ENCODE peak calls at places on chromosomes 7 and 10, in five cellular contexts. F is mammary epithelial cell, B is neuronal stem cell, L is sigmoid colon, K is midbrain. A is an unnamed sample.

GRCh38 chr10:5419466-5420094 is 7.2 kb downstream of the NET1 start:
- DNase-seq in F (peak), B (no peak), L (no peak), K (no peak), A (no peak)

GRCh38 chr7:36910401-36910800 is 186.1 kb upstream of the AOAH start:
- DNase-seq in F (no peak), B (no peak), L (no peak), K (no peak), A (no peak)

GRCh38 chr10:105062881-105063280 is 421.8 kb downstream of the SORCS3 start:
- DNase-seq in F (no peak), B (no peak), L (no peak), K (no peak), A (no peak)

GRCh38 chr7:460374-461117 is 59.1 kb downstream of the PDGFA start:
- DNase-seq in F (no peak), B (no peak), L (no peak), K (no peak), A (peak)

GRCh38 chr7:135499818-135500217 is 10.1 kb downstream of the CNOT4 start:
- DNase-seq in F (no peak), B (no peak), L (no peak), K (no peak), A (no peak)

GRCh38 chr10:21488246-21488953 is 37.1 kb downstream of the SKIDA1 start:
- DNase-seq in F (no peak), B (no peak), L (no peak), K (no peak), A (peak)

GRCh38 chr10:29970576-29970975 is 88.8 kb downstream of the JCAD start:
- DNase-seq in F (no peak), B (no peak), L (peak), K (no peak), A (no peak)

GRCh38 chr10:15748137-15748536 is 28.4 kb upstream of the ITGA8 start:
- DNase-seq in F (no peak), B (no peak), L (no peak), K (no peak), A (no peak)

GRCh38 chr7:2502647-2502966 is 17.0 kb upstream of the LFNG start:
- DNase-seq in F (no peak), B (no peak), L (no peak), K (no peak), A (no peak)

GRCh38 chr7:17966706-17967105 is 26.4 kb upstream of the SNX13 start:
- DNase-seq in F (no peak), B (no peak), L (no peak), K (no peak), A (no peak)